ENCODE peak calls at places on chromosome 19, in four cellular contexts. One of them, this sample, is unnamed.

GRCh38 chr19:5942991-5943390 is 28.9 kb downstream of the CAPS start:
- DNase-seq in lower leg skin: no peak
- DNase-seq in BJ: no peak
- DNase-seq in NB4: no peak
- DNase-seq in this sample: no peak

GRCh38 chr19:35556025-35556590 is 7.3 kb downstream of the ATP4A start:
- DNase-seq in lower leg skin: no peak
- DNase-seq in BJ: no peak
- DNase-seq in NB4: no peak
- DNase-seq in this sample: no peak

GRCh38 chr19:46144756-46145155 is 3.3 kb upstream of the IGFL2 start:
- DNase-seq in lower leg skin: no peak
- DNase-seq in BJ: no peak
- DNase-seq in NB4: no peak
- DNase-seq in this sample: no peak

GRCh38 chr19:1221141-1221903 is 15.7 kb downstream of the STK11 start:
- DNase-seq in lower leg skin: no peak
- DNase-seq in BJ: no peak
- DNase-seq in NB4: no peak
- DNase-seq in this sample: no peak

GRCh38 chr19:5782322-5782721 is 2.2 kb downstream of the PRR22 start:
- DNase-seq in lower leg skin: no peak
- DNase-seq in BJ: no peak
- DNase-seq in NB4: no peak
- DNase-seq in this sample: no peak

GRCh38 chr19:17496337-17496997 is 15.0 kb upstream of the PGLS start:
- DNase-seq in lower leg skin: peak
- DNase-seq in BJ: no peak
- DNase-seq in NB4: peak
- DNase-seq in this sample: no peak

GRCh38 chr19:12939292-12939606 is 840 bp downstream of the CALR start:
- DNase-seq in lower leg skin: no peak
- DNase-seq in BJ: no peak
- DNase-seq in NB4: peak
- DNase-seq in this sample: no peak

GRCh38 chr19:36140289-36141038 is 598 bp downstream of the CAPNS1 start:
- DNase-seq in lower leg skin: peak
- DNase-seq in BJ: no peak
- DNase-seq in NB4: peak
- DNase-seq in this sample: no peak

GRCh38 chr19:45879971-45880370 is 6.0 kb downstream of the IRF2BP1 start:
- DNase-seq in lower leg skin: no peak
- DNase-seq in BJ: no peak
- DNase-seq in NB4: no peak
- DNase-seq in this sample: no peak

GRCh38 chr19:33094504-33095067 is 13.6 kb downstream of the GPATCH1 start:
- DNase-seq in lower leg skin: no peak
- DNase-seq in BJ: no peak
- DNase-seq in NB4: no peak
- DNase-seq in this sample: no peak

GRCh38 chr19:37902668-37903067 is 3.7 kb downstream of the WDR87 start:
- DNase-seq in lower leg skin: peak
- DNase-seq in BJ: no peak
- DNase-seq in NB4: peak
- DNase-seq in this sample: no peak

GRCh38 chr19:14519860-14520407 is 1.7 kb upstream of the DNAJB1 start:
- DNase-seq in lower leg skin: no peak
- DNase-seq in BJ: no peak
- DNase-seq in NB4: peak
- DNase-seq in this sample: no peak

GRCh38 chr19:17081672-17082630 is 6.4 kb downstream of the MYO9B start:
- DNase-seq in lower leg skin: no peak
- DNase-seq in BJ: no peak
- DNase-seq in NB4: no peak
- DNase-seq in this sample: no peak

GRCh38 chr19:35783469-35784400 is 8.4 kb downstream of the ARHGAP33 start:
- DNase-seq in lower leg skin: no peak
- DNase-seq in BJ: no peak
- DNase-seq in NB4: no peak
- DNase-seq in this sample: no peak

GRCh38 chr19:4692275-4693077 is 22.3 kb upstream of the MYDGF start:
- DNase-seq in lower leg skin: no peak
- DNase-seq in BJ: no peak
- DNase-seq in NB4: no peak
- DNase-seq in this sample: no peak

GRCh38 chr19:55284405-55285058 is 735 bp downstream of the BRSK1 start:
- DNase-seq in lower leg skin: no peak
- DNase-seq in BJ: no peak
- DNase-seq in NB4: no peak
- DNase-seq in this sample: no peak

GRCh38 chr19:49430678-49431329 is 5.6 kb downstream of the GFY start:
- DNase-seq in lower leg skin: no peak
- DNase-seq in BJ: no peak
- DNase-seq in NB4: peak
- DNase-seq in this sample: no peak

GRCh38 chr19:54266133-54266532 is 9.1 kb upstream of the LILRB5 start:
- DNase-seq in lower leg skin: peak
- DNase-seq in BJ: no peak
- DNase-seq in NB4: peak
- DNase-seq in this sample: no peak

GRCh38 chr19:51076602-51077213 is 6.0 kb downstream of the KLK14 start:
- DNase-seq in lower leg skin: peak
- DNase-seq in BJ: no peak
- DNase-seq in NB4: no peak
- DNase-seq in this sample: no peak

GRCh38 chr19:1449467-1450442 is at the start of gene APC2:
- DNase-seq in lower leg skin: no peak
- DNase-seq in BJ: no peak
- DNase-seq in NB4: no peak
- DNase-seq in this sample: no peak

GRCh38 chr19:12933287-12934072 is at the start of gene FARSA:
- DNase-seq in lower leg skin: peak
- DNase-seq in BJ: no peak
- DNase-seq in NB4: peak
- DNase-seq in this sample: no peak

GRCh38 chr19:55704494-55705245 is 29.6 kb downstream of the EPN1 start:
- DNase-seq in lower leg skin: peak
- DNase-seq in BJ: no peak
- DNase-seq in NB4: peak
- DNase-seq in this sample: no peak

GRCh38 chr19:57934820-57935665 is at the start of gene ZNF418:
- DNase-seq in lower leg skin: no peak
- DNase-seq in BJ: peak
- DNase-seq in NB4: no peak
- DNase-seq in this sample: peak

GRCh38 chr19:47378246-47378645 is 29.1 kb downstream of the DHX34 start:
- DNase-seq in lower leg skin: no peak
- DNase-seq in BJ: no peak
- DNase-seq in NB4: peak
- DNase-seq in this sample: no peak

GRCh38 chr19:52258426-52258825 is 11.0 kb upstream of the ZNF766 start:
- DNase-seq in lower leg skin: no peak
- DNase-seq in BJ: no peak
- DNase-seq in NB4: no peak
- DNase-seq in this sample: no peak

GRCh38 chr19:46283771-46284170 is 13.1 kb upstream of the HIF3A start:
- DNase-seq in lower leg skin: no peak
- DNase-seq in BJ: no peak
- DNase-seq in NB4: no peak
- DNase-seq in this sample: no peak

GRCh38 chr19:3071764-3072163 is 9.5 kb upstream of the TLE5 start:
- DNase-seq in lower leg skin: no peak
- DNase-seq in BJ: no peak
- DNase-seq in NB4: no peak
- DNase-seq in this sample: no peak

GRCh38 chr19:3079578-3079977 is 14.6 kb upstream of the GNA11 start:
- DNase-seq in lower leg skin: no peak
- DNase-seq in BJ: no peak
- DNase-seq in NB4: no peak
- DNase-seq in this sample: no peak

GRCh38 chr19:3075605-3076431 is 13.5 kb upstream of the TLE5 start:
- DNase-seq in lower leg skin: no peak
- DNase-seq in BJ: no peak
- DNase-seq in NB4: peak
- DNase-seq in this sample: no peak

GRCh38 chr19:3073159-3073563 is 10.9 kb upstream of the TLE5 start:
- DNase-seq in lower leg skin: no peak
- DNase-seq in BJ: no peak
- DNase-seq in NB4: peak
- DNase-seq in this sample: no peak

GRCh38 chr19:3073931-3074595 is 11.8 kb upstream of the TLE5 start:
- DNase-seq in lower leg skin: no peak
- DNase-seq in BJ: no peak
- DNase-seq in NB4: no peak
- DNase-seq in this sample: no peak
- TF ChIP-seq CTCF in lower leg skin: no peak
- TF ChIP-seq CTCF in BJ: peak
- TF ChIP-seq CTCF in NB4: no peak
- TF ChIP-seq CTCF in this sample: peak

DNA sequence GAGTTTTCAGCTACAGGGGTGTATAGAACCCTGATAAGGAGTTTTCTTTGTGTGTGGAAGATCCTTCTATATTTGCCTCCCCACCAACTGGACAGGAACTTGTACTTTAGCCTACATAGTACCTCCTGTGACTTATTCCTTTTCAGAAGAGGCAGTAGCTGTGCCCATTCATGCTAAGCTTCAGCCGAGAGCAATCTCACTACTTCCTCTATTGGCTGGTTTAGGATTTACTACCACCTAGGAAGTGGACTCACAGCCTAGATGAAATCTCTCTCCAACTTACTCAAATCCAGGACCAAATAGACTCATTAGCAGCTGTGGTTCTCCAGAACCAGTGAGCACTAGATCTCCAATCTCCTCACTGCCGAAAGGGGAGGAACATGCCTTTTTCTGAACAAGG is 2.3 kb upstream of the REX1BD start:
- DNase-seq in lower leg skin: no peak
- DNase-seq in BJ: no peak
- DNase-seq in NB4: peak
- DNase-seq in this sample: no peak
- TF ChIP-seq CTCF in lower leg skin: no peak
- TF ChIP-seq CTCF in BJ: no peak
- TF ChIP-seq CTCF in NB4: no peak
- TF ChIP-seq CTCF in this sample: no peak

GRCh38 chr19:39265321-39265916 is 2.8 kb upstream of the IFNL2 start:
- DNase-seq in lower leg skin: peak
- DNase-seq in BJ: no peak
- DNase-seq in NB4: no peak
- DNase-seq in this sample: no peak

GRCh38 chr19:39262496-39262895 is 5.7 kb upstream of the IFNL2 start:
- DNase-seq in lower leg skin: peak
- DNase-seq in BJ: no peak
- DNase-seq in NB4: no peak
- DNase-seq in this sample: no peak

GRCh38 chr19:39263912-39264305 is 4.3 kb upstream of the IFNL2 start:
- DNase-seq in lower leg skin: peak
- DNase-seq in BJ: no peak
- DNase-seq in NB4: no peak
- DNase-seq in this sample: no peak

GRCh38 chr19:39261704-39262103 is 6.5 kb upstream of the IFNL2 start:
- DNase-seq in lower leg skin: no peak
- DNase-seq in BJ: no peak
- DNase-seq in NB4: no peak
- DNase-seq in this sample: no peak

GRCh38 chr19:39264306-39265290 is 3.6 kb upstream of the IFNL2 start:
- DNase-seq in lower leg skin: peak
- DNase-seq in BJ: no peak
- DNase-seq in NB4: no peak
- DNase-seq in this sample: no peak
- TF ChIP-seq CTCF in lower leg skin: no peak
- TF ChIP-seq CTCF in BJ: no peak
- TF ChIP-seq CTCF in NB4: no peak
- TF ChIP-seq CTCF in this sample: no peak

DNA sequence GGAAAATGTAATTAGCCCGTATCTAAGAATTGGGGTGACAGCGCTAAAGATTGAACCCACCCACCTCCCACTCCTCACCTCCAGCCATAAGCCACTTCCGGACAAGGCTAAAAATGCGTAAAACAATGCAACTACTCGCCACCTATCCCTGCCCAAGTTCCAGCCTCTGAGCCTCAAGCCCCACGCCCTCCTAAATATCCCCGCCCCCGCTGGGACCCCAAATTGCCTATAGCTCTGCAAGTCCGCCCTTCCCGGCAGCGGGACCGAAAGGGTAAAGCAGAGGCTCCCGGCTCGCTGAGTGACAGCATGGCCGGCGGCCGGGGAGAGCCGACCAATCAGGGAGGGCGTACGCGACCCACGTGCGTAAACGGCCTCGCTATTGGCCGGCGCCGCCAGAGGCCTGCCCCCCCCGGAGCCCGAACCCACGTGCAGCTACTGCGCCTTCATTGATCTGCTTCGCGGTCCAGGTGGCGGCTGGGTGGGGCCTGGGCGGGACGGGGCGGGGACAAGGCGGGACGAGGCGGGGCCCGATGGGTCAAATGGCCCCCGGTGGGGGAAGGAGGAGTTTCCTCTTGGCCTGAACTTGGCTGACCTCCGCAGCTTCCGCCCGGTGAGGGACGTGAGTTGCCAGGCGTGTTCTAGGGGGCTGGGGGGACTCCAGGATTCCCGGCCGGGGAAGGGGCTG is at the start of gene TLE6:
- DNase-seq in lower leg skin: peak
- DNase-seq in BJ: peak
- DNase-seq in NB4: peak
- DNase-seq in this sample: no peak
- TF ChIP-seq CTCF in lower leg skin: no peak
- TF ChIP-seq CTCF in BJ: no peak
- TF ChIP-seq CTCF in NB4: no peak
- TF ChIP-seq CTCF in this sample: no peak